ENCODE peak calls at places on chromosomes 2 and 18, in nine cellular contexts. One of them, this sample, is unnamed.
A peak's percentile ranks its signal among the peaks of the same experiment; 100 is the strongest.

GRCh38 chr2:200662727-200663126 is 76.9 kb downstream of the AOX1 start:
- DNase-seq in endodermal cell: no peak
- DNase-seq in endothelial cell: no peak
- DNase-seq in fibroblast of villous mesenchyme: peak; percentile 63
- DNase-seq in PC-3: peak; percentile 95
- DNase-seq in stimulated activated CD4-positive, alpha-beta T cell treated with anti-CD3 and anti-CD28 coated beads, Interleukin-4, amount 100 ng/mL, for 48 hours: no peak
- DNase-seq in astrocyte of the spinal cord: peak; percentile 62
- DNase-seq in LNCaP clone FGC: no peak
- DNase-seq in activated CD8-positive, alpha-beta T cell treated with anti-CD3 and anti-CD28 coated beads for 36 hours: no peak
- DNase-seq in this sample: no peak

GRCh38 chr2:182134201-182134600 is 148.5 kb downstream of the PPP1R1C start:
- DNase-seq in activated CD8-positive, alpha-beta T cell treated with anti-CD3 and anti-CD28 coated beads for 36 hours: no peak
- DNase-seq in LNCaP clone FGC: no peak
- DNase-seq in endothelial cell: no peak
- DNase-seq in fibroblast of villous mesenchyme: no peak
- DNase-seq in endodermal cell: no peak
- DNase-seq in PC-3: no peak
- DNase-seq in stimulated activated CD4-positive, alpha-beta T cell treated with anti-CD3 and anti-CD28 coated beads, Interleukin-4, amount 100 ng/mL, for 48 hours: no peak
- DNase-seq in astrocyte of the spinal cord: no peak
- DNase-seq in this sample: no peak

GRCh38 chr18:79572848-79573451 is 106.7 kb upstream of the CTDP1 start:
- DNase-seq in astrocyte of the spinal cord: no peak
- DNase-seq in LNCaP clone FGC: no peak
- DNase-seq in activated CD8-positive, alpha-beta T cell treated with anti-CD3 and anti-CD28 coated beads for 36 hours: no peak
- DNase-seq in endodermal cell: peak; percentile 26
- DNase-seq in stimulated activated CD4-positive, alpha-beta T cell treated with anti-CD3 and anti-CD28 coated beads, Interleukin-4, amount 100 ng/mL, for 48 hours: no peak
- DNase-seq in endothelial cell: no peak
- DNase-seq in PC-3: no peak
- DNase-seq in fibroblast of villous mesenchyme: no peak
- DNase-seq in this sample: no peak

GRCh38 chr2:207285451-207285771 is 119.7 kb upstream of the KLF7 start:
- DNase-seq in stimulated activated CD4-positive, alpha-beta T cell treated with anti-CD3 and anti-CD28 coated beads, Interleukin-4, amount 100 ng/mL, for 48 hours: no peak
- DNase-seq in endothelial cell: no peak
- DNase-seq in astrocyte of the spinal cord: no peak
- DNase-seq in activated CD8-positive, alpha-beta T cell treated with anti-CD3 and anti-CD28 coated beads for 36 hours: peak; percentile 5
- DNase-seq in endodermal cell: no peak
- DNase-seq in LNCaP clone FGC: no peak
- DNase-seq in PC-3: no peak
- DNase-seq in fibroblast of villous mesenchyme: peak; percentile 25
- DNase-seq in this sample: no peak

GRCh38 chr2:239457586-239458445 is 57.0 kb upstream of the HDAC4 start:
- DNase-seq in PC-3: no peak
- DNase-seq in LNCaP clone FGC: no peak
- DNase-seq in stimulated activated CD4-positive, alpha-beta T cell treated with anti-CD3 and anti-CD28 coated beads, Interleukin-4, amount 100 ng/mL, for 48 hours: no peak
- DNase-seq in fibroblast of villous mesenchyme: no peak
- DNase-seq in endodermal cell: peak; percentile 24
- DNase-seq in activated CD8-positive, alpha-beta T cell treated with anti-CD3 and anti-CD28 coated beads for 36 hours: no peak
- DNase-seq in endothelial cell: no peak
- DNase-seq in astrocyte of the spinal cord: no peak
- DNase-seq in this sample: no peak

GRCh38 chr2:101400516-101401315 is 13.4 kb upstream of the CREG2 start:
- DNase-seq in LNCaP clone FGC: no peak
- DNase-seq in fibroblast of villous mesenchyme: peak; percentile 45
- DNase-seq in PC-3: no peak
- DNase-seq in stimulated activated CD4-positive, alpha-beta T cell treated with anti-CD3 and anti-CD28 coated beads, Interleukin-4, amount 100 ng/mL, for 48 hours: no peak
- DNase-seq in astrocyte of the spinal cord: no peak
- DNase-seq in endothelial cell: no peak
- DNase-seq in activated CD8-positive, alpha-beta T cell treated with anti-CD3 and anti-CD28 coated beads for 36 hours: no peak
- DNase-seq in endodermal cell: no peak
- DNase-seq in this sample: no peak

GRCh38 chr18:80193701-80194100 is 53.6 kb downstream of the PARD6G start:
- DNase-seq in activated CD8-positive, alpha-beta T cell treated with anti-CD3 and anti-CD28 coated beads for 36 hours: no peak
- DNase-seq in fibroblast of villous mesenchyme: no peak
- DNase-seq in endothelial cell: no peak
- DNase-seq in PC-3: no peak
- DNase-seq in LNCaP clone FGC: no peak
- DNase-seq in endodermal cell: peak; percentile 28
- DNase-seq in stimulated activated CD4-positive, alpha-beta T cell treated with anti-CD3 and anti-CD28 coated beads, Interleukin-4, amount 100 ng/mL, for 48 hours: no peak
- DNase-seq in astrocyte of the spinal cord: no peak
- DNase-seq in this sample: no peak

GRCh38 chr2:8571286-8571791 is 110.5 kb upstream of the ID2 start:
- DNase-seq in activated CD8-positive, alpha-beta T cell treated with anti-CD3 and anti-CD28 coated beads for 36 hours: no peak
- DNase-seq in PC-3: no peak
- DNase-seq in stimulated activated CD4-positive, alpha-beta T cell treated with anti-CD3 and anti-CD28 coated beads, Interleukin-4, amount 100 ng/mL, for 48 hours: no peak
- DNase-seq in fibroblast of villous mesenchyme: no peak
- DNase-seq in astrocyte of the spinal cord: no peak
- DNase-seq in endodermal cell: no peak
- DNase-seq in LNCaP clone FGC: no peak
- DNase-seq in endothelial cell: no peak
- DNase-seq in this sample: no peak

This sample was measured in cardiac muscle cell.